ENCODE peak calls at places on chromosomes 1 and 21, in eight cellular contexts. One of them, this sample, is unnamed.

GRCh38 chr1:212488436-212489283 is 55.9 kb downstream of the NENF start:
- DNase-seq in stimulated activated CD8-positive, alpha-beta memory T cell treated with anti-CD3 and anti-CD28 coated beads, Interleukin-2, amount 100 ng/mL, for 48 hours: peak
- DNase-seq in COR-L47: peak
- DNase-seq in DMS53: peak
- DNase-seq in NCI-H446: no peak
- DNase-seq in osteocyte: no peak
- DNase-seq in T-helper 9 cell: no peak
- DNase-seq in tibial artery: peak
- DNase-seq in this sample: peak

GRCh38 chr1:100736324-100736723 is 16.8 kb downstream of the VCAM1 start:
- DNase-seq in stimulated activated CD8-positive, alpha-beta memory T cell treated with anti-CD3 and anti-CD28 coated beads, Interleukin-2, amount 100 ng/mL, for 48 hours: no peak
- DNase-seq in COR-L47: peak
- DNase-seq in DMS53: peak
- DNase-seq in NCI-H446: peak
- DNase-seq in osteocyte: no peak
- DNase-seq in T-helper 9 cell: no peak
- DNase-seq in tibial artery: no peak
- DNase-seq in this sample: peak

GRCh38 chr1:206895320-206895719 is 1.9 kb upstream of the IL24 start:
- DNase-seq in stimulated activated CD8-positive, alpha-beta memory T cell treated with anti-CD3 and anti-CD28 coated beads, Interleukin-2, amount 100 ng/mL, for 48 hours: no peak
- DNase-seq in COR-L47: peak
- DNase-seq in DMS53: peak
- DNase-seq in NCI-H446: no peak
- DNase-seq in osteocyte: peak
- DNase-seq in T-helper 9 cell: no peak
- DNase-seq in tibial artery: no peak
- DNase-seq in this sample: no peak

GRCh38 chr1:224684920-224685547 is 68.9 kb downstream of the CNIH3 start:
- DNase-seq in stimulated activated CD8-positive, alpha-beta memory T cell treated with anti-CD3 and anti-CD28 coated beads, Interleukin-2, amount 100 ng/mL, for 48 hours: no peak
- DNase-seq in COR-L47: no peak
- DNase-seq in DMS53: no peak
- DNase-seq in NCI-H446: no peak
- DNase-seq in osteocyte: no peak
- DNase-seq in T-helper 9 cell: no peak
- DNase-seq in tibial artery: no peak
- DNase-seq in this sample: no peak

GRCh38 chr1:165871311-165872067 is 44.1 kb downstream of the UCK2 start:
- DNase-seq in stimulated activated CD8-positive, alpha-beta memory T cell treated with anti-CD3 and anti-CD28 coated beads, Interleukin-2, amount 100 ng/mL, for 48 hours: peak
- DNase-seq in COR-L47: peak
- DNase-seq in DMS53: peak
- DNase-seq in NCI-H446: no peak
- DNase-seq in osteocyte: no peak
- DNase-seq in T-helper 9 cell: peak
- DNase-seq in tibial artery: no peak
- DNase-seq in this sample: peak

GRCh38 chr1:24294228-24294672 is 24.9 kb upstream of the GRHL3 start:
- DNase-seq in stimulated activated CD8-positive, alpha-beta memory T cell treated with anti-CD3 and anti-CD28 coated beads, Interleukin-2, amount 100 ng/mL, for 48 hours: no peak
- DNase-seq in COR-L47: no peak
- DNase-seq in DMS53: no peak
- DNase-seq in NCI-H446: no peak
- DNase-seq in osteocyte: no peak
- DNase-seq in T-helper 9 cell: no peak
- DNase-seq in tibial artery: peak
- DNase-seq in this sample: peak

GRCh38 chr1:8598060-8598724 is 219.2 kb downstream of the RERE start:
- DNase-seq in stimulated activated CD8-positive, alpha-beta memory T cell treated with anti-CD3 and anti-CD28 coated beads, Interleukin-2, amount 100 ng/mL, for 48 hours: no peak
- DNase-seq in COR-L47: peak
- DNase-seq in DMS53: no peak
- DNase-seq in NCI-H446: peak
- DNase-seq in osteocyte: no peak
- DNase-seq in T-helper 9 cell: no peak
- DNase-seq in tibial artery: peak
- DNase-seq in this sample: peak

GRCh38 chr21:15281714-15282113 is 216.9 kb upstream of the NRIP1 start:
- DNase-seq in stimulated activated CD8-positive, alpha-beta memory T cell treated with anti-CD3 and anti-CD28 coated beads, Interleukin-2, amount 100 ng/mL, for 48 hours: no peak
- DNase-seq in COR-L47: no peak
- DNase-seq in DMS53: no peak
- DNase-seq in NCI-H446: no peak
- DNase-seq in osteocyte: no peak
- DNase-seq in T-helper 9 cell: no peak
- DNase-seq in tibial artery: no peak
- DNase-seq in this sample: no peak

GRCh38 chr1:212228591-212229119 is 56.6 kb upstream of the PPP2R5A start:
- DNase-seq in stimulated activated CD8-positive, alpha-beta memory T cell treated with anti-CD3 and anti-CD28 coated beads, Interleukin-2, amount 100 ng/mL, for 48 hours: no peak
- DNase-seq in COR-L47: no peak
- DNase-seq in DMS53: peak
- DNase-seq in NCI-H446: no peak
- DNase-seq in osteocyte: no peak
- DNase-seq in T-helper 9 cell: no peak
- DNase-seq in tibial artery: no peak
- DNase-seq in this sample: no peak

GRCh38 chr1:66335859-66336640 is 197.9 kb upstream of the SGIP1 start:
- DNase-seq in stimulated activated CD8-positive, alpha-beta memory T cell treated with anti-CD3 and anti-CD28 coated beads, Interleukin-2, amount 100 ng/mL, for 48 hours: peak
- DNase-seq in COR-L47: no peak
- DNase-seq in DMS53: no peak
- DNase-seq in NCI-H446: no peak
- DNase-seq in osteocyte: no peak
- DNase-seq in T-helper 9 cell: peak
- DNase-seq in tibial artery: peak
- DNase-seq in this sample: peak

GRCh38 chr1:172457479-172458130 is 13.7 kb upstream of the PIGC start:
- DNase-seq in stimulated activated CD8-positive, alpha-beta memory T cell treated with anti-CD3 and anti-CD28 coated beads, Interleukin-2, amount 100 ng/mL, for 48 hours: no peak
- DNase-seq in COR-L47: no peak
- DNase-seq in DMS53: no peak
- DNase-seq in NCI-H446: no peak
- DNase-seq in osteocyte: no peak
- DNase-seq in T-helper 9 cell: no peak
- DNase-seq in tibial artery: no peak
- DNase-seq in this sample: no peak

GRCh38 chr1:7501259-7501560 is 269.9 kb upstream of the VAMP3 start:
- DNase-seq in stimulated activated CD8-positive, alpha-beta memory T cell treated with anti-CD3 and anti-CD28 coated beads, Interleukin-2, amount 100 ng/mL, for 48 hours: no peak
- DNase-seq in COR-L47: no peak
- DNase-seq in DMS53: no peak
- DNase-seq in NCI-H446: no peak
- DNase-seq in osteocyte: no peak
- DNase-seq in T-helper 9 cell: no peak
- DNase-seq in tibial artery: no peak
- DNase-seq in this sample: no peak

GRCh38 chr21:44052071-44052829 is 40.1 kb downstream of the TRAPPC10 start:
- DNase-seq in stimulated activated CD8-positive, alpha-beta memory T cell treated with anti-CD3 and anti-CD28 coated beads, Interleukin-2, amount 100 ng/mL, for 48 hours: no peak
- DNase-seq in COR-L47: peak
- DNase-seq in DMS53: peak
- DNase-seq in NCI-H446: no peak
- DNase-seq in osteocyte: no peak
- DNase-seq in T-helper 9 cell: no peak
- DNase-seq in tibial artery: no peak
- DNase-seq in this sample: peak

GRCh38 chr1:179228783-179229213 is 679 bp downstream of the ABL2 start:
- DNase-seq in stimulated activated CD8-positive, alpha-beta memory T cell treated with anti-CD3 and anti-CD28 coated beads, Interleukin-2, amount 100 ng/mL, for 48 hours: peak
- DNase-seq in COR-L47: no peak
- DNase-seq in DMS53: peak
- DNase-seq in NCI-H446: peak
- DNase-seq in osteocyte: no peak
- DNase-seq in T-helper 9 cell: peak
- DNase-seq in tibial artery: peak
- DNase-seq in this sample: peak

GRCh38 chr1:167454929-167455785 is 63.2 kb downstream of the CD247 start:
- DNase-seq in stimulated activated CD8-positive, alpha-beta memory T cell treated with anti-CD3 and anti-CD28 coated beads, Interleukin-2, amount 100 ng/mL, for 48 hours: peak
- DNase-seq in COR-L47: peak
- DNase-seq in DMS53: peak
- DNase-seq in NCI-H446: peak
- DNase-seq in osteocyte: no peak
- DNase-seq in T-helper 9 cell: peak
- DNase-seq in tibial artery: peak
- DNase-seq in this sample: peak

GRCh38 chr1:202562443-202563060 is 147.7 kb downstream of the SYT2 start:
- DNase-seq in stimulated activated CD8-positive, alpha-beta memory T cell treated with anti-CD3 and anti-CD28 coated beads, Interleukin-2, amount 100 ng/mL, for 48 hours: no peak
- DNase-seq in COR-L47: no peak
- DNase-seq in DMS53: no peak
- DNase-seq in NCI-H446: no peak
- DNase-seq in osteocyte: no peak
- DNase-seq in T-helper 9 cell: no peak
- DNase-seq in tibial artery: no peak
- DNase-seq in this sample: no peak

GRCh38 chr21:27475363-27475955 is 508.6 kb upstream of the ADAMTS5 start:
- DNase-seq in stimulated activated CD8-positive, alpha-beta memory T cell treated with anti-CD3 and anti-CD28 coated beads, Interleukin-2, amount 100 ng/mL, for 48 hours: no peak
- DNase-seq in COR-L47: no peak
- DNase-seq in DMS53: no peak
- DNase-seq in NCI-H446: no peak
- DNase-seq in osteocyte: no peak
- DNase-seq in T-helper 9 cell: no peak
- DNase-seq in tibial artery: no peak
- DNase-seq in this sample: peak

GRCh38 chr1:227315500-227316346 is 2.6 kb downstream of the CDC42BPA start:
- DNase-seq in stimulated activated CD8-positive, alpha-beta memory T cell treated with anti-CD3 and anti-CD28 coated beads, Interleukin-2, amount 100 ng/mL, for 48 hours: no peak
- DNase-seq in COR-L47: no peak
- DNase-seq in DMS53: peak
- DNase-seq in NCI-H446: peak
- DNase-seq in osteocyte: no peak
- DNase-seq in T-helper 9 cell: no peak
- DNase-seq in tibial artery: peak
- DNase-seq in this sample: peak

This sample was measured in mesenchymal stem cell.